ENCODE peak calls at places on chromosome 21, in nine cellular contexts. F is PC-3, S is cardiac fibroblast, V is GM12864, K is neural progenitor cell, T is AG10803, H is type B pancreatic cell, L is body of pancreas, Q is left ventricle myocardium inferior. N is an unnamed sample.

GRCh38 chr21:45554477-45555175 is 12.4 kb upstream of the SLC19A1 start:
- DNase-seq in T (peak), V (no peak), S (peak), K (peak), H (peak), Q (peak), L (peak), F (peak), N (peak)

GRCh38 chr21:41294548-41295231 is 21.9 kb upstream of the FAM3B start:
- DNase-seq in L (no peak), K (no peak), H (no peak), T (no peak), S (no peak), F (no peak), V (no peak), Q (no peak), N (no peak)

GRCh38 chr21:14318598-14318997 is 64.3 kb downstream of the HSPA13 start:
- DNase-seq in V (no peak), K (no peak), F (no peak), S (no peak), T (no peak), H (no peak), L (no peak), Q (no peak), N (no peak)

GRCh38 chr21:45093064-45093532 is 18.7 kb downstream of the ADARB1 start:
- DNase-seq in K (no peak), T (no peak), S (no peak), V (no peak), L (peak), H (no peak), F (no peak), Q (peak), N (no peak)

GRCh38 chr21:42321231-42321630 is 6.0 kb upstream of the TFF3 start:
- DNase-seq in K (no peak), H (no peak), L (no peak), S (no peak), T (no peak), F (no peak), Q (no peak), V (no peak), N (no peak)

GRCh38 chr21:44352253-44352860 is 1.1 kb upstream of the TRPM2 start:
- DNase-seq in S (no peak), T (no peak), F (no peak), V (no peak), L (no peak), Q (no peak), H (no peak), K (no peak), N (no peak)

GRCh38 chr21:45293214-45293725 is 5.6 kb upstream of the POFUT2 start:
- DNase-seq in L (no peak), K (no peak), Q (no peak), F (peak), V (no peak), S (no peak), H (peak), T (peak), N (no peak)

GRCh38 chr21:44657635-44658183 is at the start of gene KRTAP12-3:
- DNase-seq in H (peak), S (no peak), V (no peak), Q (no peak), K (no peak), L (no peak), T (no peak), F (no peak), N (no peak)

GRCh38 chr21:45406801-45407628 is 2.0 kb downstream of the COL18A1 start:
- DNase-seq in V (no peak), Q (peak), F (no peak), S (no peak), H (no peak), K (peak), L (peak), T (no peak), N (no peak)

GRCh38 chr21:38875694-38876492 is 70.2 kb downstream of the ETS2 start:
- DNase-seq in F (no peak), V (no peak), H (no peak), Q (no peak), T (peak), S (peak), L (no peak), K (no peak), N (no peak)

GRCh38 chr21:37886726-37887309 is 29.4 kb downstream of the KCNJ6 start:
- DNase-seq in L (no peak), F (no peak), K (no peak), S (no peak), Q (no peak), V (no peak), H (no peak), T (no peak), N (no peak)

GRCh38 chr21:46227811-46228344 is 696 bp downstream of the LSS start:
- DNase-seq in V (no peak), H (peak), S (no peak), F (no peak), Q (no peak), T (no peak), L (no peak), K (peak), N (no peak)

GRCh38 chr21:45535341-45536081 is 6.7 kb downstream of the SLC19A1 start:
- DNase-seq in H (peak), F (no peak), L (no peak), Q (peak), V (no peak), K (no peak), S (no peak), T (no peak), N (no peak)

GRCh38 chr21:40143822-40144525 is 276.7 kb downstream of the PCP4 start:
- DNase-seq in H (no peak), S (peak), T (peak), Q (peak), L (peak), K (peak), F (peak), V (no peak), N (peak)

GRCh38 chr21:30434033-30434631 is 4.1 kb downstream of the KRTAP13-4 start:
- DNase-seq in S (peak), Q (no peak), F (peak), L (peak), V (no peak), H (no peak), T (peak), K (peak), N (no peak)

GRCh38 chr21:34351786-34352241 is 12.0 kb upstream of the KCNE2 start:
- DNase-seq in F (peak), Q (peak), K (peak), S (peak), L (peak), H (no peak), V (peak), T (peak), N (peak)

GRCh38 chr21:35256468-35256988 is 207.4 kb upstream of the RUNX1 start:
- DNase-seq in V (no peak), Q (peak), H (no peak), L (peak), K (peak), T (peak), F (peak), S (peak), N (no peak)

GRCh38 chr21:31446206-31446900 is 102.3 kb upstream of the TIAM1 start:
- DNase-seq in V (no peak), F (no peak), S (no peak), H (no peak), K (no peak), Q (no peak), L (no peak), T (no peak), N (no peak)

GRCh38 chr21:31447477-31447876 is 103.4 kb upstream of the TIAM1 start:
- DNase-seq in H (no peak), T (peak), K (no peak), L (no peak), Q (no peak), S (peak), F (no peak), V (no peak), N (no peak)

GRCh38 chr21:31455506-31455905 is 111.4 kb upstream of the TIAM1 start:
- DNase-seq in T (no peak), F (no peak), H (no peak), Q (no peak), S (no peak), K (no peak), V (no peak), L (no peak), N (no peak)

GRCh38 chr21:31449912-31450535 is 106.0 kb upstream of the TIAM1 start:
- DNase-seq in T (no peak), K (no peak), L (no peak), V (no peak), F (no peak), Q (no peak), S (peak), H (no peak), N (no peak)

GRCh38 chr21:31450971-31451370 is 106.9 kb upstream of the TIAM1 start:
- DNase-seq in K (no peak), Q (no peak), V (no peak), L (no peak), F (no peak), S (no peak), H (no peak), T (no peak), N (no peak)
- TF ChIP-seq CTCF in K (no peak), Q (no peak), V (no peak), L (no peak), F (no peak), S (no peak), H (no peak), T (no peak), N (no peak)

GRCh38 chr21:26845066-26845749 is at the start of gene ADAMTS1:
- DNase-seq in V (no peak), K (peak), T (peak), S (peak), H (peak), Q (peak), L (peak), F (peak), N (no peak)
- TF ChIP-seq CTCF in V (no peak), K (peak), T (peak), S (no peak), H (no peak), Q (peak), L (no peak), F (no peak), N (no peak)

GRCh38 chr21:28444131-28444530 is 548.5 kb downstream of the LTN1 start:
- DNase-seq in Q (no peak), T (peak), H (no peak), L (no peak), F (no peak), S (peak), K (no peak), V (no peak), N (no peak)

GRCh38 chr21:28445081-28445830 is 547.4 kb downstream of the LTN1 start:
- DNase-seq in Q (no peak), F (peak), H (no peak), T (peak), V (no peak), K (no peak), S (peak), L (no peak), N (no peak)

GRCh38 chr21:28442085-28442484 is 550.6 kb downstream of the LTN1 start:
- DNase-seq in K (no peak), Q (no peak), F (no peak), V (no peak), T (no peak), H (no peak), L (no peak), S (no peak), N (no peak)

GRCh38 chr21:28442624-28443023 is 550.1 kb downstream of the LTN1 start:
- DNase-seq in Q (no peak), K (no peak), S (peak), F (peak), H (no peak), T (peak), V (no peak), L (no peak), N (no peak)

GRCh38 chr21:28444567-28444966 is 548.1 kb downstream of the LTN1 start:
- DNase-seq in V (no peak), F (no peak), S (no peak), K (no peak), T (peak), H (no peak), L (no peak), Q (no peak), N (no peak)
- TF ChIP-seq CTCF in V (no peak), F (peak), S (no peak), K (no peak), T (no peak), H (no peak), L (no peak), Q (no peak), N (no peak)

GRCh38 chr21:17585875-17586450 is 26.7 kb downstream of the BTG3 start:
- DNase-seq in F (peak), S (peak), T (peak), Q (no peak), K (peak), V (no peak), L (no peak), H (no peak), N (peak)

GRCh38 chr21:17578162-17578561 is 34.5 kb downstream of the BTG3 start:
- DNase-seq in L (no peak), F (no peak), V (no peak), H (no peak), T (no peak), K (no peak), Q (no peak), S (no peak), N (no peak)

GRCh38 chr21:17580319-17580718 is 32.4 kb downstream of the BTG3 start:
- DNase-seq in V (no peak), Q (no peak), F (no peak), L (no peak), T (no peak), H (no peak), K (no peak), S (no peak), N (no peak)

GRCh38 chr21:17583898-17584297 is 28.8 kb downstream of the BTG3 start:
- DNase-seq in L (no peak), T (no peak), F (no peak), K (no peak), Q (no peak), S (no peak), V (no peak), H (no peak), N (no peak)
- TF ChIP-seq CTCF in L (no peak), T (no peak), F (no peak), K (no peak), Q (no peak), S (no peak), V (no peak), H (no peak), N (no peak)